ENCODE peak calls at places on chromosomes 13 and 19, in seven cellular contexts. One of them, this sample, is unnamed.

GRCh38 chr19:19111967-19112580 is 26.2 kb downstream of the TMEM161A start:
- DNase-seq in breast epithelium: no peak
- DNase-seq in natural killer cell: no peak
- DNase-seq in stimulated activated CD8-positive, alpha-beta memory T cell treated with anti-CD3 and anti-CD28 coated beads, Interleukin-15, amount 100 ng/mL, for 48 hours: no peak
- DNase-seq in heart right ventricle: no peak
- DNase-seq in NB4: no peak
- DNase-seq in AG09309: no peak
- DNase-seq in this sample: no peak

GRCh38 chr13:20702945-20703784 is at the start of gene IL17D:
- DNase-seq in breast epithelium: no peak
- DNase-seq in natural killer cell: peak
- DNase-seq in stimulated activated CD8-positive, alpha-beta memory T cell treated with anti-CD3 and anti-CD28 coated beads, Interleukin-15, amount 100 ng/mL, for 48 hours: no peak
- DNase-seq in heart right ventricle: no peak
- DNase-seq in NB4: peak
- DNase-seq in AG09309: no peak
- DNase-seq in this sample: peak

GRCh38 chr13:92590503-92590908 is 636.1 kb upstream of the GPC6 start:
- DNase-seq in breast epithelium: no peak
- DNase-seq in natural killer cell: no peak
- DNase-seq in stimulated activated CD8-positive, alpha-beta memory T cell treated with anti-CD3 and anti-CD28 coated beads, Interleukin-15, amount 100 ng/mL, for 48 hours: no peak
- DNase-seq in heart right ventricle: no peak
- DNase-seq in NB4: no peak
- DNase-seq in AG09309: no peak
- DNase-seq in this sample: no peak

GRCh38 chr13:24870380-24870760 is 106.4 kb downstream of the RNF17 start:
- DNase-seq in breast epithelium: no peak
- DNase-seq in natural killer cell: no peak
- DNase-seq in stimulated activated CD8-positive, alpha-beta memory T cell treated with anti-CD3 and anti-CD28 coated beads, Interleukin-15, amount 100 ng/mL, for 48 hours: no peak
- DNase-seq in heart right ventricle: no peak
- DNase-seq in NB4: no peak
- DNase-seq in AG09309: no peak
- DNase-seq in this sample: no peak

GRCh38 chr13:93029536-93029935 is 197.1 kb upstream of the GPC6 start:
- DNase-seq in breast epithelium: no peak
- DNase-seq in natural killer cell: no peak
- DNase-seq in stimulated activated CD8-positive, alpha-beta memory T cell treated with anti-CD3 and anti-CD28 coated beads, Interleukin-15, amount 100 ng/mL, for 48 hours: no peak
- DNase-seq in heart right ventricle: no peak
- DNase-seq in NB4: no peak
- DNase-seq in AG09309: peak
- DNase-seq in this sample: no peak

GRCh38 chr13:103188688-103189326 is 122.6 kb upstream of the SLC10A2 start:
- DNase-seq in breast epithelium: no peak
- DNase-seq in natural killer cell: no peak
- DNase-seq in stimulated activated CD8-positive, alpha-beta memory T cell treated with anti-CD3 and anti-CD28 coated beads, Interleukin-15, amount 100 ng/mL, for 48 hours: no peak
- DNase-seq in heart right ventricle: no peak
- DNase-seq in NB4: peak
- DNase-seq in AG09309: no peak
- DNase-seq in this sample: no peak

GRCh38 chr13:97212540-97213146 is 9.5 kb upstream of the MBNL2 start:
- DNase-seq in breast epithelium: no peak
- DNase-seq in natural killer cell: no peak
- DNase-seq in stimulated activated CD8-positive, alpha-beta memory T cell treated with anti-CD3 and anti-CD28 coated beads, Interleukin-15, amount 100 ng/mL, for 48 hours: no peak
- DNase-seq in heart right ventricle: no peak
- DNase-seq in NB4: peak
- DNase-seq in AG09309: no peak
- DNase-seq in this sample: peak

GRCh38 chr19:2578391-2578826 is 102.5 kb downstream of the GADD45B start:
- DNase-seq in breast epithelium: peak
- DNase-seq in natural killer cell: no peak
- DNase-seq in stimulated activated CD8-positive, alpha-beta memory T cell treated with anti-CD3 and anti-CD28 coated beads, Interleukin-15, amount 100 ng/mL, for 48 hours: no peak
- DNase-seq in heart right ventricle: no peak
- DNase-seq in NB4: no peak
- DNase-seq in AG09309: no peak
- DNase-seq in this sample: peak

GRCh38 chr13:36778083-36778671 is 40.8 kb upstream of the RFXAP start:
- DNase-seq in breast epithelium: no peak
- DNase-seq in natural killer cell: no peak
- DNase-seq in stimulated activated CD8-positive, alpha-beta memory T cell treated with anti-CD3 and anti-CD28 coated beads, Interleukin-15, amount 100 ng/mL, for 48 hours: no peak
- DNase-seq in heart right ventricle: no peak
- DNase-seq in NB4: no peak
- DNase-seq in AG09309: peak
- DNase-seq in this sample: peak

GRCh38 chr19:57888494-57889231 is at the start of gene ZNF814:
- DNase-seq in breast epithelium: peak
- DNase-seq in natural killer cell: peak
- DNase-seq in stimulated activated CD8-positive, alpha-beta memory T cell treated with anti-CD3 and anti-CD28 coated beads, Interleukin-15, amount 100 ng/mL, for 48 hours: peak
- DNase-seq in heart right ventricle: peak
- DNase-seq in NB4: peak
- DNase-seq in AG09309: peak
- DNase-seq in this sample: peak

GRCh38 chr13:110245421-110245899 is 61.5 kb downstream of the COL4A1 start:
- DNase-seq in breast epithelium: no peak
- DNase-seq in natural killer cell: no peak
- DNase-seq in stimulated activated CD8-positive, alpha-beta memory T cell treated with anti-CD3 and anti-CD28 coated beads, Interleukin-15, amount 100 ng/mL, for 48 hours: no peak
- DNase-seq in heart right ventricle: no peak
- DNase-seq in NB4: no peak
- DNase-seq in AG09309: no peak
- DNase-seq in this sample: no peak

GRCh38 chr19:13262450-13262849 is 112.2 kb downstream of the IER2 start:
- DNase-seq in breast epithelium: no peak
- DNase-seq in natural killer cell: no peak
- DNase-seq in stimulated activated CD8-positive, alpha-beta memory T cell treated with anti-CD3 and anti-CD28 coated beads, Interleukin-15, amount 100 ng/mL, for 48 hours: no peak
- DNase-seq in heart right ventricle: no peak
- DNase-seq in NB4: peak
- DNase-seq in AG09309: peak
- DNase-seq in this sample: no peak

GRCh38 chr13:44212633-44213387 is 160.8 kb upstream of the SERP2 start:
- DNase-seq in breast epithelium: no peak
- DNase-seq in natural killer cell: no peak
- DNase-seq in stimulated activated CD8-positive, alpha-beta memory T cell treated with anti-CD3 and anti-CD28 coated beads, Interleukin-15, amount 100 ng/mL, for 48 hours: no peak
- DNase-seq in heart right ventricle: no peak
- DNase-seq in NB4: no peak
- DNase-seq in AG09309: peak
- DNase-seq in this sample: no peak

GRCh38 chr19:3618144-3618810 is 8.3 kb downstream of the CACTIN start:
- DNase-seq in breast epithelium: no peak
- DNase-seq in natural killer cell: peak
- DNase-seq in stimulated activated CD8-positive, alpha-beta memory T cell treated with anti-CD3 and anti-CD28 coated beads, Interleukin-15, amount 100 ng/mL, for 48 hours: peak
- DNase-seq in heart right ventricle: peak
- DNase-seq in NB4: peak
- DNase-seq in AG09309: no peak
- DNase-seq in this sample: peak

GRCh38 chr19:2055871-2056809 is 5.1 kb upstream of the MKNK2 start:
- DNase-seq in breast epithelium: no peak
- DNase-seq in natural killer cell: no peak
- DNase-seq in stimulated activated CD8-positive, alpha-beta memory T cell treated with anti-CD3 and anti-CD28 coated beads, Interleukin-15, amount 100 ng/mL, for 48 hours: no peak
- DNase-seq in heart right ventricle: peak
- DNase-seq in NB4: no peak
- DNase-seq in AG09309: peak
- DNase-seq in this sample: no peak

GRCh38 chr13:37076818-37077217 is 17.3 kb upstream of the SUPT20H start:
- DNase-seq in breast epithelium: no peak
- DNase-seq in natural killer cell: no peak
- DNase-seq in stimulated activated CD8-positive, alpha-beta memory T cell treated with anti-CD3 and anti-CD28 coated beads, Interleukin-15, amount 100 ng/mL, for 48 hours: no peak
- DNase-seq in heart right ventricle: no peak
- DNase-seq in NB4: no peak
- DNase-seq in AG09309: no peak
- DNase-seq in this sample: no peak

GRCh38 chr19:2618611-2619010 is 83.9 kb downstream of the GNG7 start:
- DNase-seq in breast epithelium: no peak
- DNase-seq in natural killer cell: peak
- DNase-seq in stimulated activated CD8-positive, alpha-beta memory T cell treated with anti-CD3 and anti-CD28 coated beads, Interleukin-15, amount 100 ng/mL, for 48 hours: peak
- DNase-seq in heart right ventricle: peak
- DNase-seq in NB4: peak
- DNase-seq in AG09309: peak
- DNase-seq in this sample: no peak

GRCh38 chr19:40143612-40144011 is 47.6 kb upstream of the MAP3K10 start:
- DNase-seq in breast epithelium: no peak
- DNase-seq in natural killer cell: no peak
- DNase-seq in stimulated activated CD8-positive, alpha-beta memory T cell treated with anti-CD3 and anti-CD28 coated beads, Interleukin-15, amount 100 ng/mL, for 48 hours: no peak
- DNase-seq in heart right ventricle: peak
- DNase-seq in NB4: peak
- DNase-seq in AG09309: no peak
- DNase-seq in this sample: no peak

GRCh38 chr13:102638741-102639140 is 42.0 kb downstream of the TPP2 start:
- DNase-seq in breast epithelium: no peak
- DNase-seq in natural killer cell: no peak
- DNase-seq in stimulated activated CD8-positive, alpha-beta memory T cell treated with anti-CD3 and anti-CD28 coated beads, Interleukin-15, amount 100 ng/mL, for 48 hours: no peak
- DNase-seq in heart right ventricle: no peak
- DNase-seq in NB4: no peak
- DNase-seq in AG09309: no peak
- DNase-seq in this sample: no peak

GRCh38 chr13:74325106-74325505 is 190.9 kb upstream of the KLF12 start:
- DNase-seq in breast epithelium: no peak
- DNase-seq in natural killer cell: no peak
- DNase-seq in stimulated activated CD8-positive, alpha-beta memory T cell treated with anti-CD3 and anti-CD28 coated beads, Interleukin-15, amount 100 ng/mL, for 48 hours: no peak
- DNase-seq in heart right ventricle: no peak
- DNase-seq in NB4: no peak
- DNase-seq in AG09309: peak
- DNase-seq in this sample: no peak

GRCh38 chr13:113410472-113411201 is 42.7 kb downstream of the ADPRHL1 start:
- DNase-seq in breast epithelium: no peak
- DNase-seq in natural killer cell: no peak
- DNase-seq in stimulated activated CD8-positive, alpha-beta memory T cell treated with anti-CD3 and anti-CD28 coated beads, Interleukin-15, amount 100 ng/mL, for 48 hours: no peak
- DNase-seq in heart right ventricle: no peak
- DNase-seq in NB4: peak
- DNase-seq in AG09309: peak
- DNase-seq in this sample: no peak

GRCh38 chr19:21877976-21878375 is 42.0 kb upstream of the ZNF43 start:
- DNase-seq in breast epithelium: no peak
- DNase-seq in natural killer cell: no peak
- DNase-seq in stimulated activated CD8-positive, alpha-beta memory T cell treated with anti-CD3 and anti-CD28 coated beads, Interleukin-15, amount 100 ng/mL, for 48 hours: no peak
- DNase-seq in heart right ventricle: no peak
- DNase-seq in NB4: no peak
- DNase-seq in AG09309: no peak
- DNase-seq in this sample: no peak

GRCh38 chr13:47678201-47678963 is 322.7 kb downstream of the SUCLA2 start:
- DNase-seq in breast epithelium: no peak
- DNase-seq in natural killer cell: no peak
- DNase-seq in stimulated activated CD8-positive, alpha-beta memory T cell treated with anti-CD3 and anti-CD28 coated beads, Interleukin-15, amount 100 ng/mL, for 48 hours: no peak
- DNase-seq in heart right ventricle: no peak
- DNase-seq in NB4: no peak
- DNase-seq in AG09309: no peak
- DNase-seq in this sample: no peak

GRCh38 chr19:8461891-8462290 is 17.1 kb downstream of the HNRNPM start:
- DNase-seq in breast epithelium: no peak
- DNase-seq in natural killer cell: no peak
- DNase-seq in stimulated activated CD8-positive, alpha-beta memory T cell treated with anti-CD3 and anti-CD28 coated beads, Interleukin-15, amount 100 ng/mL, for 48 hours: no peak
- DNase-seq in heart right ventricle: no peak
- DNase-seq in NB4: no peak
- DNase-seq in AG09309: no peak
- DNase-seq in this sample: no peak

GRCh38 chr13:41995946-41996345 is 35.0 kb upstream of the VWA8 start:
- DNase-seq in breast epithelium: no peak
- DNase-seq in natural killer cell: no peak
- DNase-seq in stimulated activated CD8-positive, alpha-beta memory T cell treated with anti-CD3 and anti-CD28 coated beads, Interleukin-15, amount 100 ng/mL, for 48 hours: peak
- DNase-seq in heart right ventricle: no peak
- DNase-seq in NB4: peak
- DNase-seq in AG09309: peak
- DNase-seq in this sample: no peak

GRCh38 chr13:102214956-102215355 is 186.9 kb downstream of the FGF14 start:
- DNase-seq in breast epithelium: no peak
- DNase-seq in natural killer cell: no peak
- DNase-seq in stimulated activated CD8-positive, alpha-beta memory T cell treated with anti-CD3 and anti-CD28 coated beads, Interleukin-15, amount 100 ng/mL, for 48 hours: no peak
- DNase-seq in heart right ventricle: no peak
- DNase-seq in NB4: no peak
- DNase-seq in AG09309: no peak
- DNase-seq in this sample: no peak

GRCh38 chr13:64347662-64348061 is 2882.5 kb downstream of the PCDH9 start:
- DNase-seq in breast epithelium: no peak
- DNase-seq in natural killer cell: no peak
- DNase-seq in stimulated activated CD8-positive, alpha-beta memory T cell treated with anti-CD3 and anti-CD28 coated beads, Interleukin-15, amount 100 ng/mL, for 48 hours: no peak
- DNase-seq in heart right ventricle: no peak
- DNase-seq in NB4: no peak
- DNase-seq in AG09309: no peak
- DNase-seq in this sample: no peak

GRCh38 chr13:33828431-33829129 is 10.6 kb downstream of the RFC3 start:
- DNase-seq in breast epithelium: no peak
- DNase-seq in natural killer cell: no peak
- DNase-seq in stimulated activated CD8-positive, alpha-beta memory T cell treated with anti-CD3 and anti-CD28 coated beads, Interleukin-15, amount 100 ng/mL, for 48 hours: no peak
- DNase-seq in heart right ventricle: no peak
- DNase-seq in NB4: peak
- DNase-seq in AG09309: no peak
- DNase-seq in this sample: no peak

GRCh38 chr19:2575734-2576481 is 100.0 kb downstream of the GADD45B start:
- DNase-seq in breast epithelium: peak
- DNase-seq in natural killer cell: no peak
- DNase-seq in stimulated activated CD8-positive, alpha-beta memory T cell treated with anti-CD3 and anti-CD28 coated beads, Interleukin-15, amount 100 ng/mL, for 48 hours: no peak
- DNase-seq in heart right ventricle: peak
- DNase-seq in NB4: no peak
- DNase-seq in AG09309: no peak
- DNase-seq in this sample: no peak